ENCODE peak calls at places on chromosomes 5 and 9, in six cellular contexts. One of them, this sample, is unnamed.

GRCh38 chr5:131357739-131358561 is 94.1 kb downstream of the CDC42SE2 start:
- DNase-seq in endodermal cell: no peak
- DNase-seq in mucosa of descending colon: no peak
- DNase-seq in ascending aorta: no peak
- DNase-seq in vagina: no peak
- DNase-seq in psoas muscle: no peak
- DNase-seq in this sample: no peak

GRCh38 chr5:134664448-134664847 is 15.9 kb downstream of the SEC24A start:
- DNase-seq in endodermal cell: no peak
- DNase-seq in ascending aorta: no peak
- DNase-seq in vagina: no peak
- DNase-seq in mucosa of descending colon: no peak
- DNase-seq in psoas muscle: no peak
- DNase-seq in this sample: no peak

GRCh38 chr5:107217721-107218130 is 453.0 kb downstream of the EFNA5 start:
- DNase-seq in mucosa of descending colon: no peak
- DNase-seq in ascending aorta: peak
- DNase-seq in psoas muscle: peak
- DNase-seq in endodermal cell: no peak
- DNase-seq in vagina: no peak
- DNase-seq in this sample: no peak

GRCh38 chr5:171317225-171317624 is 8.2 kb downstream of the TLX3 start:
- DNase-seq in mucosa of descending colon: no peak
- DNase-seq in psoas muscle: no peak
- DNase-seq in ascending aorta: no peak
- DNase-seq in endodermal cell: no peak
- DNase-seq in vagina: no peak
- DNase-seq in this sample: no peak

GRCh38 chr5:96316487-96316886 is 116.6 kb downstream of the PCSK1 start:
- DNase-seq in vagina: no peak
- DNase-seq in mucosa of descending colon: no peak
- DNase-seq in endodermal cell: peak
- DNase-seq in ascending aorta: no peak
- DNase-seq in psoas muscle: no peak
- DNase-seq in this sample: no peak

GRCh38 chr5:172142709-172143215 is 45.3 kb downstream of the STK10 start:
- DNase-seq in endodermal cell: peak
- DNase-seq in psoas muscle: no peak
- DNase-seq in ascending aorta: no peak
- DNase-seq in mucosa of descending colon: no peak
- DNase-seq in vagina: no peak
- DNase-seq in this sample: no peak

GRCh38 chr9:31272456-31273295 is 1111.8 kb upstream of the ACO1 start:
- DNase-seq in endodermal cell: no peak
- DNase-seq in mucosa of descending colon: no peak
- DNase-seq in ascending aorta: no peak
- DNase-seq in vagina: no peak
- DNase-seq in psoas muscle: no peak
- DNase-seq in this sample: no peak

GRCh38 chr9:7481570-7481969 is 318.0 kb downstream of the DMAC1 start:
- DNase-seq in ascending aorta: no peak
- DNase-seq in psoas muscle: no peak
- DNase-seq in endodermal cell: no peak
- DNase-seq in mucosa of descending colon: no peak
- DNase-seq in vagina: no peak
- DNase-seq in this sample: no peak

GRCh38 chr9:20356392-20357206 is 265.7 kb downstream of the MLLT3 start:
- DNase-seq in vagina: no peak
- DNase-seq in psoas muscle: peak
- DNase-seq in mucosa of descending colon: peak
- DNase-seq in endodermal cell: peak
- DNase-seq in ascending aorta: no peak
- DNase-seq in this sample: peak

GRCh38 chr9:126217121-126217520 is 109.5 kb upstream of the MVB12B start:
- DNase-seq in ascending aorta: no peak
- DNase-seq in vagina: no peak
- DNase-seq in psoas muscle: no peak
- DNase-seq in endodermal cell: peak
- DNase-seq in mucosa of descending colon: no peak
- DNase-seq in this sample: no peak

GRCh38 chr9:88821033-88821748 is 170.1 kb upstream of the S1PR3 start:
- DNase-seq in mucosa of descending colon: no peak
- DNase-seq in endodermal cell: no peak
- DNase-seq in vagina: no peak
- DNase-seq in ascending aorta: no peak
- DNase-seq in psoas muscle: no peak
- DNase-seq in this sample: no peak

GRCh38 chr9:72441296-72442211 is 76.5 kb upstream of the ZFAND5 start:
- DNase-seq in vagina: no peak
- DNase-seq in mucosa of descending colon: no peak
- DNase-seq in ascending aorta: no peak
- DNase-seq in psoas muscle: no peak
- DNase-seq in endodermal cell: no peak
- DNase-seq in this sample: no peak

GRCh38 chr5:34695275-34696032 is 39.3 kb downstream of the RAI14 start:
- DNase-seq in psoas muscle: no peak
- DNase-seq in endodermal cell: peak
- DNase-seq in vagina: no peak
- DNase-seq in ascending aorta: no peak
- DNase-seq in mucosa of descending colon: no peak
- DNase-seq in this sample: no peak

GRCh38 chr9:82031538-82032280 is 43.1 kb downstream of the SPATA31D1 start:
- DNase-seq in endodermal cell: peak
- DNase-seq in vagina: no peak
- DNase-seq in mucosa of descending colon: no peak
- DNase-seq in psoas muscle: peak
- DNase-seq in ascending aorta: no peak
- DNase-seq in this sample: peak

GRCh38 chr9:93052791-93053540 is 5.5 kb upstream of the SUSD3 start:
- DNase-seq in vagina: no peak
- DNase-seq in psoas muscle: no peak
- DNase-seq in endodermal cell: peak
- DNase-seq in mucosa of descending colon: peak
- DNase-seq in ascending aorta: no peak
- DNase-seq in this sample: peak

GRCh38 chr9:86534572-86535258 is 180.5 kb upstream of the TUT7 start:
- DNase-seq in psoas muscle: no peak
- DNase-seq in vagina: no peak
- DNase-seq in ascending aorta: no peak
- DNase-seq in mucosa of descending colon: no peak
- DNase-seq in endodermal cell: no peak
- DNase-seq in this sample: no peak

GRCh38 chr5:121273818-121274433 is 577.8 kb upstream of the FTMT start:
- DNase-seq in vagina: no peak
- DNase-seq in mucosa of descending colon: no peak
- DNase-seq in ascending aorta: no peak
- DNase-seq in psoas muscle: no peak
- DNase-seq in endodermal cell: no peak
- DNase-seq in this sample: no peak

GRCh38 chr5:158051036-158051435 is 192.1 kb upstream of the CLINT1 start:
- DNase-seq in endodermal cell: no peak
- DNase-seq in mucosa of descending colon: no peak
- DNase-seq in vagina: no peak
- DNase-seq in psoas muscle: no peak
- DNase-seq in ascending aorta: no peak
- DNase-seq in this sample: no peak

GRCh38 chr5:80592761-80593160 is 22.7 kb upstream of the ANKRD34B start:
- DNase-seq in mucosa of descending colon: no peak
- DNase-seq in psoas muscle: no peak
- DNase-seq in ascending aorta: no peak
- DNase-seq in endodermal cell: peak
- DNase-seq in vagina: no peak
- DNase-seq in this sample: no peak

GRCh38 chr9:32928145-32928763 is 73.2 kb downstream of the APTX start:
- DNase-seq in endodermal cell: no peak
- DNase-seq in ascending aorta: no peak
- DNase-seq in vagina: no peak
- DNase-seq in psoas muscle: no peak
- DNase-seq in mucosa of descending colon: no peak
- DNase-seq in this sample: no peak

GRCh38 chr5:127425037-127425436 is 92.4 kb upstream of the PRRC1 start:
- DNase-seq in vagina: no peak
- DNase-seq in ascending aorta: no peak
- DNase-seq in psoas muscle: no peak
- DNase-seq in mucosa of descending colon: no peak
- DNase-seq in endodermal cell: no peak
- DNase-seq in this sample: peak

GRCh38 chr5:134038143-134038542 is 33.4 kb upstream of the VDAC1 start:
- DNase-seq in endodermal cell: no peak
- DNase-seq in vagina: no peak
- DNase-seq in psoas muscle: no peak
- DNase-seq in ascending aorta: no peak
- DNase-seq in mucosa of descending colon: no peak
- DNase-seq in this sample: no peak

GRCh38 chr9:89179920-89180667 is 1.5 kb upstream of the SHC3 start:
- DNase-seq in psoas muscle: peak
- DNase-seq in ascending aorta: peak
- DNase-seq in mucosa of descending colon: peak
- DNase-seq in endodermal cell: peak
- DNase-seq in vagina: peak
- DNase-seq in this sample: peak

GRCh38 chr5:56480305-56481146 is 247.4 kb upstream of the ANKRD55 start:
- DNase-seq in psoas muscle: peak
- DNase-seq in vagina: no peak
- DNase-seq in endodermal cell: peak
- DNase-seq in ascending aorta: no peak
- DNase-seq in mucosa of descending colon: peak
- DNase-seq in this sample: no peak

GRCh38 chr5:56479126-56479525 is 246.0 kb upstream of the ANKRD55 start:
- DNase-seq in vagina: no peak
- DNase-seq in mucosa of descending colon: no peak
- DNase-seq in endodermal cell: no peak
- DNase-seq in ascending aorta: no peak
- DNase-seq in psoas muscle: no peak
- DNase-seq in this sample: no peak

GRCh38 chr5:56481147-56481997 is 248.2 kb upstream of the ANKRD55 start:
- DNase-seq in endodermal cell: peak
- DNase-seq in vagina: no peak
- DNase-seq in ascending aorta: no peak
- DNase-seq in psoas muscle: peak
- DNase-seq in mucosa of descending colon: peak
- DNase-seq in this sample: no peak

GRCh38 chr5:56478062-56478461 is 244.9 kb upstream of the ANKRD55 start:
- DNase-seq in mucosa of descending colon: no peak
- DNase-seq in vagina: peak
- DNase-seq in psoas muscle: no peak
- DNase-seq in ascending aorta: no peak
- DNase-seq in endodermal cell: no peak
- DNase-seq in this sample: no peak

GRCh38 chr5:56479701-56480304 is 246.7 kb upstream of the ANKRD55 start:
- DNase-seq in ascending aorta: no peak
- DNase-seq in vagina: no peak
- DNase-seq in mucosa of descending colon: no peak
- DNase-seq in psoas muscle: no peak
- DNase-seq in endodermal cell: no peak
- DNase-seq in this sample: no peak
- H3K4me3 ChIP-seq in ascending aorta: peak
- H3K4me3 ChIP-seq in vagina: peak
- H3K4me3 ChIP-seq in mucosa of descending colon: no peak
- H3K4me3 ChIP-seq in psoas muscle: peak
- H3K4me3 ChIP-seq in endodermal cell: peak
- H3K4me3 ChIP-seq in this sample: no peak

DNA sequence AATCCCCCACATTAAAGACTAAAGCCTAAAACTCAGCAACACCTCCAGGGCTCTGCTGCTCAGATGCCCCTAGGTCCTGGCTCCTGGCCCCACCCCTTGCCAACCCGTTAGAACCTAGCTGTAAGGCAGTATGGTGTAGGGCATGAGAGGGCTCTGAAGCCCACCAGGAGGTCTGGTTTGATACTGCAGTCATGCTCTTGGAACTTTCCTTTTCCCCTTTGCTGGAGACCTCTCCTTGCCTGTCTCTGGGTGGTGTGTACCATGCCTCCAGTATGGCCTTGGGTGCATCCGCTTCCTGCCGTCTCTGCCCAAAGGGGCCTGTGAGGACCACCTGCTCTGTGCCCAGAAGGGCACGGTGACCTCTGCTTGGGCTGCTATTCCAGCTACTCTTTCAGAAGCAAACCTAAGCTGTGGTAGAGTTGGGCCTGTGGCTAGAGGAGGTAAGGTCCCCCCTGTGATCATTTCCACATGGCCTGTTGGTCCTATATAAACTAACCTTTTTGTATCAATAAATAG is 3.5 kb downstream of the TENT4A start:
- DNase-seq in ascending aorta: no peak
- DNase-seq in vagina: no peak
- DNase-seq in psoas muscle: no peak
- DNase-seq in endodermal cell: no peak
- DNase-seq in mucosa of descending colon: no peak
- DNase-seq in this sample: no peak
- H3K4me3 ChIP-seq in ascending aorta: peak
- H3K4me3 ChIP-seq in vagina: peak
- H3K4me3 ChIP-seq in psoas muscle: peak
- H3K4me3 ChIP-seq in endodermal cell: peak
- H3K4me3 ChIP-seq in mucosa of descending colon: no peak
- H3K4me3 ChIP-seq in this sample: no peak

GRCh38 chr5:42951169-42951846 is 88.8 kb downstream of the ANXA2R start:
- DNase-seq in psoas muscle: peak
- DNase-seq in mucosa of descending colon: peak
- DNase-seq in ascending aorta: no peak
- DNase-seq in endodermal cell: no peak
- DNase-seq in vagina: no peak
- DNase-seq in this sample: no peak

GRCh38 chr5:42950466-42951168 is 89.5 kb downstream of the ANXA2R start:
- DNase-seq in ascending aorta: peak
- DNase-seq in vagina: peak
- DNase-seq in endodermal cell: peak
- DNase-seq in psoas muscle: peak
- DNase-seq in mucosa of descending colon: peak
- DNase-seq in this sample: no peak

GRCh38 chr5:42950091-42950465 is 90.0 kb downstream of the ANXA2R start:
- DNase-seq in ascending aorta: no peak
- DNase-seq in vagina: no peak
- DNase-seq in endodermal cell: no peak
- DNase-seq in psoas muscle: no peak
- DNase-seq in mucosa of descending colon: no peak
- DNase-seq in this sample: no peak

GRCh38 chr5:42949348-42950090 is 90.6 kb downstream of the ANXA2R start:
- DNase-seq in mucosa of descending colon: peak
- DNase-seq in vagina: no peak
- DNase-seq in endodermal cell: no peak
- DNase-seq in psoas muscle: peak
- DNase-seq in ascending aorta: peak
- DNase-seq in this sample: peak

GRCh38 chr5:42948961-42949347 is 91.2 kb downstream of the ANXA2R start:
- DNase-seq in psoas muscle: no peak
- DNase-seq in ascending aorta: no peak
- DNase-seq in vagina: no peak
- DNase-seq in mucosa of descending colon: no peak
- DNase-seq in endodermal cell: no peak
- DNase-seq in this sample: no peak
- H3K4me3 ChIP-seq in psoas muscle: peak
- H3K4me3 ChIP-seq in ascending aorta: peak
- H3K4me3 ChIP-seq in vagina: no peak
- H3K4me3 ChIP-seq in mucosa of descending colon: no peak
- H3K4me3 ChIP-seq in endodermal cell: no peak
- H3K4me3 ChIP-seq in this sample: no peak

DNA sequence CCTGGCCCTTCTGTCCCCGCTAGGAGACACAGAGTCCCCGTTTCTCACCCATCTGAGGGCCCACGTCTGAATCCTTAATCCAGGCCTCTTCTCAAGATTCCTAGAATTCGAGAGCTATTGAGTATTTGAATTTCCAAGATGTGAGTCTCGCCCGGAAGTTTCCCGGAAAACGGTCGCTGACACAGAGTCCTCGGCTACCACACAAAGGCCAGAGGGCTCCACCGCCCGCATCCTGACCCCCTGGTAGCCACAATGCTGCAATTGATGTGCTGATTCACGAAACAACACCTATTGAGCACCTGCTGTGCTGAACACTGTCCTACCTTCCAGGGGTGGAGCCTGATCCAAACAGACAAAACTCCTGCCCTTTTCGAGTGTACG is 668 bp upstream of the FBP1 start:
- DNase-seq in endodermal cell: peak
- DNase-seq in ascending aorta: no peak
- DNase-seq in mucosa of descending colon: no peak
- DNase-seq in psoas muscle: no peak
- DNase-seq in vagina: no peak
- DNase-seq in this sample: no peak
- H3K4me3 ChIP-seq in endodermal cell: peak
- H3K4me3 ChIP-seq in ascending aorta: peak
- H3K4me3 ChIP-seq in mucosa of descending colon: peak
- H3K4me3 ChIP-seq in psoas muscle: peak
- H3K4me3 ChIP-seq in vagina: peak
- H3K4me3 ChIP-seq in this sample: no peak